ENCODE peak calls at places on chromosome 9, in five cellular contexts. One of them, this sample, is unnamed.

GRCh38 chr9:117250610-117251215 is 164.1 kb downstream of the ASTN2 start:
- DNase-seq in NCI-H748 treated with DMSO at 0.1 percent for 48 hours: no peak
- DNase-seq in cortex of kidney: no peak
- DNase-seq in T-helper 22 cell: no peak
- DNase-seq in stimulated activated CD4-positive, alpha-beta T cell treated with anti-CD3 and anti-CD28 coated beads, Interleukin-15, amount 100 ng/mL, for 1 hour: no peak
- DNase-seq in this sample: no peak

GRCh38 chr9:101566904-101567724 is 27.7 kb downstream of the PPP3R2 start:
- DNase-seq in NCI-H748 treated with DMSO at 0.1 percent for 48 hours: no peak
- DNase-seq in cortex of kidney: no peak
- DNase-seq in T-helper 22 cell: no peak
- DNase-seq in stimulated activated CD4-positive, alpha-beta T cell treated with anti-CD3 and anti-CD28 coated beads, Interleukin-15, amount 100 ng/mL, for 1 hour: no peak
- DNase-seq in this sample: no peak

GRCh38 chr9:21491742-21492141 is 9.6 kb upstream of the IFNE start:
- DNase-seq in NCI-H748 treated with DMSO at 0.1 percent for 48 hours: no peak
- DNase-seq in cortex of kidney: no peak
- DNase-seq in T-helper 22 cell: no peak
- DNase-seq in stimulated activated CD4-positive, alpha-beta T cell treated with anti-CD3 and anti-CD28 coated beads, Interleukin-15, amount 100 ng/mL, for 1 hour: no peak
- DNase-seq in this sample: no peak

GRCh38 chr9:93143830-93144530 is 9.9 kb upstream of the NINJ1 start:
- DNase-seq in NCI-H748 treated with DMSO at 0.1 percent for 48 hours: no peak
- DNase-seq in cortex of kidney: no peak
- DNase-seq in T-helper 22 cell: peak
- DNase-seq in stimulated activated CD4-positive, alpha-beta T cell treated with anti-CD3 and anti-CD28 coated beads, Interleukin-15, amount 100 ng/mL, for 1 hour: no peak
- DNase-seq in this sample: no peak

GRCh38 chr9:2198956-2199635 is 183.9 kb downstream of the SMARCA2 start:
- DNase-seq in NCI-H748 treated with DMSO at 0.1 percent for 48 hours: no peak
- DNase-seq in cortex of kidney: no peak
- DNase-seq in T-helper 22 cell: no peak
- DNase-seq in stimulated activated CD4-positive, alpha-beta T cell treated with anti-CD3 and anti-CD28 coated beads, Interleukin-15, amount 100 ng/mL, for 1 hour: no peak
- DNase-seq in this sample: no peak

GRCh38 chr9:118929317-118929716 is 439.9 kb downstream of the BRINP1 start:
- DNase-seq in NCI-H748 treated with DMSO at 0.1 percent for 48 hours: no peak
- DNase-seq in cortex of kidney: no peak
- DNase-seq in T-helper 22 cell: no peak
- DNase-seq in stimulated activated CD4-positive, alpha-beta T cell treated with anti-CD3 and anti-CD28 coated beads, Interleukin-15, amount 100 ng/mL, for 1 hour: no peak
- DNase-seq in this sample: no peak

GRCh38 chr9:106486685-106487084 is 376.3 kb upstream of the ZNF462 start:
- DNase-seq in NCI-H748 treated with DMSO at 0.1 percent for 48 hours: no peak
- DNase-seq in cortex of kidney: no peak
- DNase-seq in T-helper 22 cell: no peak
- DNase-seq in stimulated activated CD4-positive, alpha-beta T cell treated with anti-CD3 and anti-CD28 coated beads, Interleukin-15, amount 100 ng/mL, for 1 hour: no peak
- DNase-seq in this sample: no peak

GRCh38 chr9:105290401-105290800 is 46.0 kb downstream of the SLC44A1 start:
- DNase-seq in NCI-H748 treated with DMSO at 0.1 percent for 48 hours: no peak
- DNase-seq in cortex of kidney: no peak
- DNase-seq in T-helper 22 cell: no peak
- DNase-seq in stimulated activated CD4-positive, alpha-beta T cell treated with anti-CD3 and anti-CD28 coated beads, Interleukin-15, amount 100 ng/mL, for 1 hour: no peak
- DNase-seq in this sample: no peak

GRCh38 chr9:124623966-124624734 is 117.0 kb upstream of the NR5A1 start:
- DNase-seq in NCI-H748 treated with DMSO at 0.1 percent for 48 hours: no peak
- DNase-seq in cortex of kidney: no peak
- DNase-seq in T-helper 22 cell: no peak
- DNase-seq in stimulated activated CD4-positive, alpha-beta T cell treated with anti-CD3 and anti-CD28 coated beads, Interleukin-15, amount 100 ng/mL, for 1 hour: no peak
- DNase-seq in this sample: no peak

GRCh38 chr9:133102190-133103021 is 18.6 kb downstream of the RALGDS start:
- DNase-seq in NCI-H748 treated with DMSO at 0.1 percent for 48 hours: no peak
- DNase-seq in cortex of kidney: no peak
- DNase-seq in T-helper 22 cell: no peak
- DNase-seq in stimulated activated CD4-positive, alpha-beta T cell treated with anti-CD3 and anti-CD28 coated beads, Interleukin-15, amount 100 ng/mL, for 1 hour: no peak
- DNase-seq in this sample: no peak

GRCh38 chr9:134455951-134456739 is 129.9 kb downstream of the RXRA start:
- DNase-seq in NCI-H748 treated with DMSO at 0.1 percent for 48 hours: no peak
- DNase-seq in cortex of kidney: no peak
- DNase-seq in T-helper 22 cell: peak
- DNase-seq in stimulated activated CD4-positive, alpha-beta T cell treated with anti-CD3 and anti-CD28 coated beads, Interleukin-15, amount 100 ng/mL, for 1 hour: peak
- DNase-seq in this sample: no peak

GRCh38 chr9:124054671-124055212 is 43.2 kb downstream of the LHX2 start:
- DNase-seq in NCI-H748 treated with DMSO at 0.1 percent for 48 hours: no peak
- DNase-seq in cortex of kidney: no peak
- DNase-seq in T-helper 22 cell: no peak
- DNase-seq in stimulated activated CD4-positive, alpha-beta T cell treated with anti-CD3 and anti-CD28 coated beads, Interleukin-15, amount 100 ng/mL, for 1 hour: no peak
- DNase-seq in this sample: peak

GRCh38 chr9:131671150-131671549 is 68.7 kb downstream of the RAPGEF1 start:
- DNase-seq in NCI-H748 treated with DMSO at 0.1 percent for 48 hours: no peak
- DNase-seq in cortex of kidney: no peak
- DNase-seq in T-helper 22 cell: no peak
- DNase-seq in stimulated activated CD4-positive, alpha-beta T cell treated with anti-CD3 and anti-CD28 coated beads, Interleukin-15, amount 100 ng/mL, for 1 hour: no peak
- DNase-seq in this sample: no peak

GRCh38 chr9:110072597-110073355 is 135.2 kb downstream of the C9orf152 start:
- DNase-seq in NCI-H748 treated with DMSO at 0.1 percent for 48 hours: no peak
- DNase-seq in cortex of kidney: no peak
- DNase-seq in T-helper 22 cell: no peak
- DNase-seq in stimulated activated CD4-positive, alpha-beta T cell treated with anti-CD3 and anti-CD28 coated beads, Interleukin-15, amount 100 ng/mL, for 1 hour: no peak
- DNase-seq in this sample: no peak

GRCh38 chr9:4490705-4491620 is 695 bp downstream of the SLC1A1 start:
- DNase-seq in NCI-H748 treated with DMSO at 0.1 percent for 48 hours: no peak
- DNase-seq in cortex of kidney: no peak
- DNase-seq in T-helper 22 cell: no peak
- DNase-seq in stimulated activated CD4-positive, alpha-beta T cell treated with anti-CD3 and anti-CD28 coated beads, Interleukin-15, amount 100 ng/mL, for 1 hour: no peak
- DNase-seq in this sample: no peak

GRCh38 chr9:21836437-21837161 is 34.2 kb downstream of the MTAP start:
- DNase-seq in NCI-H748 treated with DMSO at 0.1 percent for 48 hours: no peak
- DNase-seq in cortex of kidney: no peak
- DNase-seq in T-helper 22 cell: no peak
- DNase-seq in stimulated activated CD4-positive, alpha-beta T cell treated with anti-CD3 and anti-CD28 coated beads, Interleukin-15, amount 100 ng/mL, for 1 hour: no peak
- DNase-seq in this sample: no peak

GRCh38 chr9:132042324-132042723 is 37.3 kb downstream of the MED27 start:
- DNase-seq in NCI-H748 treated with DMSO at 0.1 percent for 48 hours: no peak
- DNase-seq in cortex of kidney: no peak
- DNase-seq in T-helper 22 cell: no peak
- DNase-seq in stimulated activated CD4-positive, alpha-beta T cell treated with anti-CD3 and anti-CD28 coated beads, Interleukin-15, amount 100 ng/mL, for 1 hour: no peak
- DNase-seq in this sample: no peak

GRCh38 chr9:75855509-75855908 is 35.0 kb upstream of the PCSK5 start:
- DNase-seq in NCI-H748 treated with DMSO at 0.1 percent for 48 hours: no peak
- DNase-seq in cortex of kidney: no peak
- DNase-seq in T-helper 22 cell: no peak
- DNase-seq in stimulated activated CD4-positive, alpha-beta T cell treated with anti-CD3 and anti-CD28 coated beads, Interleukin-15, amount 100 ng/mL, for 1 hour: no peak
- DNase-seq in this sample: no peak

GRCh38 chr9:21559402-21560280 is 77.5 kb upstream of the IFNE start:
- DNase-seq in NCI-H748 treated with DMSO at 0.1 percent for 48 hours: no peak
- DNase-seq in cortex of kidney: no peak
- DNase-seq in T-helper 22 cell: peak
- DNase-seq in stimulated activated CD4-positive, alpha-beta T cell treated with anti-CD3 and anti-CD28 coated beads, Interleukin-15, amount 100 ng/mL, for 1 hour: peak
- DNase-seq in this sample: peak

GRCh38 chr9:124342946-124343485 is 72.2 kb downstream of the PSMB7 start:
- DNase-seq in NCI-H748 treated with DMSO at 0.1 percent for 48 hours: no peak
- DNase-seq in cortex of kidney: no peak
- DNase-seq in T-helper 22 cell: no peak
- DNase-seq in stimulated activated CD4-positive, alpha-beta T cell treated with anti-CD3 and anti-CD28 coated beads, Interleukin-15, amount 100 ng/mL, for 1 hour: no peak
- DNase-seq in this sample: peak

GRCh38 chr9:98231770-98232478 is 23.5 kb downstream of the TBC1D2 start:
- DNase-seq in NCI-H748 treated with DMSO at 0.1 percent for 48 hours: no peak
- DNase-seq in cortex of kidney: no peak
- DNase-seq in T-helper 22 cell: no peak
- DNase-seq in stimulated activated CD4-positive, alpha-beta T cell treated with anti-CD3 and anti-CD28 coated beads, Interleukin-15, amount 100 ng/mL, for 1 hour: no peak
- DNase-seq in this sample: no peak

GRCh38 chr9:13804532-13804931 is 509.4 kb downstream of the NFIB start:
- DNase-seq in NCI-H748 treated with DMSO at 0.1 percent for 48 hours: no peak
- DNase-seq in cortex of kidney: no peak
- DNase-seq in T-helper 22 cell: no peak
- DNase-seq in stimulated activated CD4-positive, alpha-beta T cell treated with anti-CD3 and anti-CD28 coated beads, Interleukin-15, amount 100 ng/mL, for 1 hour: no peak
- DNase-seq in this sample: no peak

GRCh38 chr9:129458155-129458661 is 162.7 kb downstream of the C9orf50 start:
- DNase-seq in NCI-H748 treated with DMSO at 0.1 percent for 48 hours: no peak
- DNase-seq in cortex of kidney: no peak
- DNase-seq in T-helper 22 cell: peak
- DNase-seq in stimulated activated CD4-positive, alpha-beta T cell treated with anti-CD3 and anti-CD28 coated beads, Interleukin-15, amount 100 ng/mL, for 1 hour: no peak
- DNase-seq in this sample: no peak

GRCh38 chr9:122372856-122373845 is 2.3 kb downstream of the PTGS1 start:
- DNase-seq in NCI-H748 treated with DMSO at 0.1 percent for 48 hours: no peak
- DNase-seq in cortex of kidney: no peak
- DNase-seq in T-helper 22 cell: no peak
- DNase-seq in stimulated activated CD4-positive, alpha-beta T cell treated with anti-CD3 and anti-CD28 coated beads, Interleukin-15, amount 100 ng/mL, for 1 hour: no peak
- DNase-seq in this sample: no peak

GRCh38 chr9:115524467-115525059 is 406.6 kb upstream of the TNC start:
- DNase-seq in NCI-H748 treated with DMSO at 0.1 percent for 48 hours: peak
- DNase-seq in cortex of kidney: no peak
- DNase-seq in T-helper 22 cell: no peak
- DNase-seq in stimulated activated CD4-positive, alpha-beta T cell treated with anti-CD3 and anti-CD28 coated beads, Interleukin-15, amount 100 ng/mL, for 1 hour: no peak
- DNase-seq in this sample: peak

GRCh38 chr9:2494571-2494970 is 127.0 kb upstream of the VLDLR start:
- DNase-seq in NCI-H748 treated with DMSO at 0.1 percent for 48 hours: no peak
- DNase-seq in cortex of kidney: no peak
- DNase-seq in T-helper 22 cell: no peak
- DNase-seq in stimulated activated CD4-positive, alpha-beta T cell treated with anti-CD3 and anti-CD28 coated beads, Interleukin-15, amount 100 ng/mL, for 1 hour: no peak
- DNase-seq in this sample: no peak

GRCh38 chr9:79185866-79186265 is 385.9 kb upstream of the TLE4 start:
- DNase-seq in NCI-H748 treated with DMSO at 0.1 percent for 48 hours: no peak
- DNase-seq in cortex of kidney: no peak
- DNase-seq in T-helper 22 cell: no peak
- DNase-seq in stimulated activated CD4-positive, alpha-beta T cell treated with anti-CD3 and anti-CD28 coated beads, Interleukin-15, amount 100 ng/mL, for 1 hour: no peak
- DNase-seq in this sample: no peak

GRCh38 chr9:91101598-91102168 is 260.0 kb downstream of the AUH start:
- DNase-seq in NCI-H748 treated with DMSO at 0.1 percent for 48 hours: no peak
- DNase-seq in cortex of kidney: no peak
- DNase-seq in T-helper 22 cell: peak
- DNase-seq in stimulated activated CD4-positive, alpha-beta T cell treated with anti-CD3 and anti-CD28 coated beads, Interleukin-15, amount 100 ng/mL, for 1 hour: peak
- DNase-seq in this sample: no peak

GRCh38 chr9:69109152-69109551 is 64.9 kb upstream of the TJP2 start:
- DNase-seq in NCI-H748 treated with DMSO at 0.1 percent for 48 hours: no peak
- DNase-seq in cortex of kidney: no peak
- DNase-seq in T-helper 22 cell: no peak
- DNase-seq in stimulated activated CD4-positive, alpha-beta T cell treated with anti-CD3 and anti-CD28 coated beads, Interleukin-15, amount 100 ng/mL, for 1 hour: no peak
- DNase-seq in this sample: no peak

GRCh38 chr9:14313951-14314423 is at the start of gene NFIB:
- DNase-seq in NCI-H748 treated with DMSO at 0.1 percent for 48 hours: no peak
- DNase-seq in cortex of kidney: no peak
- DNase-seq in T-helper 22 cell: no peak
- DNase-seq in stimulated activated CD4-positive, alpha-beta T cell treated with anti-CD3 and anti-CD28 coated beads, Interleukin-15, amount 100 ng/mL, for 1 hour: no peak
- DNase-seq in this sample: peak

GRCh38 chr9:89541798-89542197 is 43.9 kb upstream of the SEMA4D start:
- DNase-seq in NCI-H748 treated with DMSO at 0.1 percent for 48 hours: no peak
- DNase-seq in cortex of kidney: no peak
- DNase-seq in T-helper 22 cell: no peak
- DNase-seq in stimulated activated CD4-positive, alpha-beta T cell treated with anti-CD3 and anti-CD28 coated beads, Interleukin-15, amount 100 ng/mL, for 1 hour: no peak
- DNase-seq in this sample: no peak

GRCh38 chr9:118395415-118395814 is 691.2 kb downstream of the TLR4 start:
- DNase-seq in NCI-H748 treated with DMSO at 0.1 percent for 48 hours: no peak
- DNase-seq in cortex of kidney: no peak
- DNase-seq in T-helper 22 cell: no peak
- DNase-seq in stimulated activated CD4-positive, alpha-beta T cell treated with anti-CD3 and anti-CD28 coated beads, Interleukin-15, amount 100 ng/mL, for 1 hour: no peak
- DNase-seq in this sample: no peak

GRCh38 chr9:137191691-137192447 is 3.4 kb downstream of the SSNA1 start:
- DNase-seq in NCI-H748 treated with DMSO at 0.1 percent for 48 hours: no peak
- DNase-seq in cortex of kidney: no peak
- DNase-seq in T-helper 22 cell: no peak
- DNase-seq in stimulated activated CD4-positive, alpha-beta T cell treated with anti-CD3 and anti-CD28 coated beads, Interleukin-15, amount 100 ng/mL, for 1 hour: no peak
- DNase-seq in this sample: no peak

GRCh38 chr9:123338710-123339665 is 17.0 kb upstream of the CRB2 start:
- DNase-seq in NCI-H748 treated with DMSO at 0.1 percent for 48 hours: no peak
- DNase-seq in cortex of kidney: no peak
- DNase-seq in T-helper 22 cell: no peak
- DNase-seq in stimulated activated CD4-positive, alpha-beta T cell treated with anti-CD3 and anti-CD28 coated beads, Interleukin-15, amount 100 ng/mL, for 1 hour: peak
- DNase-seq in this sample: no peak

GRCh38 chr9:112861638-112862555 is 28.8 kb downstream of the SLC46A2 start:
- DNase-seq in NCI-H748 treated with DMSO at 0.1 percent for 48 hours: no peak
- DNase-seq in cortex of kidney: no peak
- DNase-seq in T-helper 22 cell: no peak
- DNase-seq in stimulated activated CD4-positive, alpha-beta T cell treated with anti-CD3 and anti-CD28 coated beads, Interleukin-15, amount 100 ng/mL, for 1 hour: no peak
- DNase-seq in this sample: no peak

GRCh38 chr9:109411818-109412352 is 86.2 kb downstream of the PTPN3 start:
- DNase-seq in NCI-H748 treated with DMSO at 0.1 percent for 48 hours: no peak
- DNase-seq in cortex of kidney: no peak
- DNase-seq in T-helper 22 cell: no peak
- DNase-seq in stimulated activated CD4-positive, alpha-beta T cell treated with anti-CD3 and anti-CD28 coated beads, Interleukin-15, amount 100 ng/mL, for 1 hour: no peak
- DNase-seq in this sample: peak

GRCh38 chr9:111839981-111840380 is 45.2 kb upstream of the SHOC1 start:
- DNase-seq in NCI-H748 treated with DMSO at 0.1 percent for 48 hours: no peak
- DNase-seq in cortex of kidney: no peak
- DNase-seq in T-helper 22 cell: no peak
- DNase-seq in stimulated activated CD4-positive, alpha-beta T cell treated with anti-CD3 and anti-CD28 coated beads, Interleukin-15, amount 100 ng/mL, for 1 hour: no peak
- DNase-seq in this sample: no peak

GRCh38 chr9:76401176-76401575 is 7.0 kb upstream of the RFK start:
- DNase-seq in NCI-H748 treated with DMSO at 0.1 percent for 48 hours: no peak
- DNase-seq in cortex of kidney: no peak
- DNase-seq in T-helper 22 cell: no peak
- DNase-seq in stimulated activated CD4-positive, alpha-beta T cell treated with anti-CD3 and anti-CD28 coated beads, Interleukin-15, amount 100 ng/mL, for 1 hour: no peak
- DNase-seq in this sample: no peak